ENCODE peak calls at places on chromosomes 11 and 22, in ten cellular contexts. One of them, this sample, is unnamed.
A peak's percentile ranks its signal among the peaks of the same experiment; 100 is the strongest.

GRCh38 chr11:11192541-11192940 is 160.5 kb downstream of the CSNK2A3 start:
- DNase-seq in iris pigment epithelial cell: no peak
- DNase-seq in hypothalamus: no peak
- DNase-seq in ureter: no peak
- DNase-seq in H54: no peak
- DNase-seq in iPS DF 19.7: no peak
- DNase-seq in AG04450: no peak
- DNase-seq in aorta: no peak
- DNase-seq in WTC11: no peak
- DNase-seq in mesendoderm: no peak
- DNase-seq in this sample: no peak

GRCh38 chr11:8813658-8814057 is 97.3 kb upstream of the AKIP1 start:
- DNase-seq in iris pigment epithelial cell: peak; percentile 91
- DNase-seq in hypothalamus: peak; percentile 44
- DNase-seq in ureter: peak; percentile 84
- DNase-seq in H54: peak; percentile 87
- DNase-seq in iPS DF 19.7: peak; percentile 71
- DNase-seq in AG04450: peak; percentile 74
- DNase-seq in aorta: peak; percentile 91
- DNase-seq in WTC11: peak; percentile 89
- DNase-seq in mesendoderm: peak; percentile 97
- DNase-seq in this sample: no peak

GRCh38 chr11:57410287-57410686 is 16.6 kb downstream of the SLC43A3 start:
- DNase-seq in iris pigment epithelial cell: peak; percentile 95
- DNase-seq in hypothalamus: no peak
- DNase-seq in ureter: no peak
- DNase-seq in H54: no peak
- DNase-seq in iPS DF 19.7: no peak
- DNase-seq in AG04450: peak; percentile 81
- DNase-seq in aorta: no peak
- DNase-seq in WTC11: no peak
- DNase-seq in mesendoderm: no peak
- DNase-seq in this sample: no peak

GRCh38 chr11:63944987-63945386 is 6.2 kb downstream of the NAA40 start:
- DNase-seq in iris pigment epithelial cell: no peak
- DNase-seq in hypothalamus: no peak
- DNase-seq in ureter: no peak
- DNase-seq in H54: no peak
- DNase-seq in iPS DF 19.7: no peak
- DNase-seq in AG04450: no peak
- DNase-seq in aorta: no peak
- DNase-seq in WTC11: no peak
- DNase-seq in mesendoderm: no peak
- DNase-seq in this sample: no peak

GRCh38 chr22:23750744-23751440 is at the start of gene ZNF70:
- DNase-seq in iris pigment epithelial cell: peak; percentile 82
- DNase-seq in hypothalamus: peak; percentile 86
- DNase-seq in ureter: peak; percentile 87
- DNase-seq in H54: peak; percentile 81
- DNase-seq in iPS DF 19.7: no peak
- DNase-seq in AG04450: peak; percentile 30
- DNase-seq in aorta: peak; percentile 94
- DNase-seq in WTC11: peak; percentile 91
- DNase-seq in mesendoderm: peak; percentile 94
- DNase-seq in this sample: peak; percentile 87

GRCh38 chr11:119051440-119052162 is 5.4 kb downstream of the HYOU1 start:
- DNase-seq in iris pigment epithelial cell: no peak
- DNase-seq in hypothalamus: no peak
- DNase-seq in ureter: no peak
- DNase-seq in H54: no peak
- DNase-seq in iPS DF 19.7: no peak
- DNase-seq in AG04450: no peak
- DNase-seq in aorta: no peak
- DNase-seq in WTC11: no peak
- DNase-seq in mesendoderm: no peak
- DNase-seq in this sample: no peak

GRCh38 chr11:75159081-75159953 is 8.4 kb downstream of the SLCO2B1 start:
- DNase-seq in iris pigment epithelial cell: no peak
- DNase-seq in hypothalamus: no peak
- DNase-seq in ureter: no peak
- DNase-seq in H54: no peak
- DNase-seq in iPS DF 19.7: no peak
- DNase-seq in AG04450: no peak
- DNase-seq in aorta: no peak
- DNase-seq in WTC11: peak; percentile 46
- DNase-seq in mesendoderm: no peak
- DNase-seq in this sample: peak; percentile 77

GRCh38 chr11:63639195-63639832 is 25.1 kb upstream of the PLAAT3 start:
- DNase-seq in iris pigment epithelial cell: peak; percentile 25
- DNase-seq in hypothalamus: no peak
- DNase-seq in ureter: no peak
- DNase-seq in H54: no peak
- DNase-seq in iPS DF 19.7: no peak
- DNase-seq in AG04450: no peak
- DNase-seq in aorta: no peak
- DNase-seq in WTC11: no peak
- DNase-seq in mesendoderm: no peak
- DNase-seq in this sample: no peak

GRCh38 chr11:100098560-100098959 is 588.5 kb upstream of the ARHGAP42 start:
- DNase-seq in iris pigment epithelial cell: no peak
- DNase-seq in hypothalamus: no peak
- DNase-seq in ureter: no peak
- DNase-seq in H54: no peak
- DNase-seq in iPS DF 19.7: no peak
- DNase-seq in AG04450: no peak
- DNase-seq in aorta: no peak
- DNase-seq in WTC11: no peak
- DNase-seq in mesendoderm: no peak
- DNase-seq in this sample: no peak

GRCh38 chr22:30858976-30859713 is 109.4 kb downstream of the MORC2 start:
- DNase-seq in iris pigment epithelial cell: no peak
- DNase-seq in hypothalamus: no peak
- DNase-seq in ureter: no peak
- DNase-seq in H54: no peak
- DNase-seq in iPS DF 19.7: no peak
- DNase-seq in AG04450: no peak
- DNase-seq in aorta: peak; percentile 52
- DNase-seq in WTC11: no peak
- DNase-seq in mesendoderm: no peak
- DNase-seq in this sample: no peak

GRCh38 chr22:20488946-20489345 is 6.6 kb downstream of the KLHL22 start:
- DNase-seq in iris pigment epithelial cell: no peak
- DNase-seq in hypothalamus: no peak
- DNase-seq in ureter: no peak
- DNase-seq in H54: no peak
- DNase-seq in iPS DF 19.7: no peak
- DNase-seq in AG04450: no peak
- DNase-seq in aorta: no peak
- DNase-seq in WTC11: peak; percentile 23
- DNase-seq in mesendoderm: no peak
- DNase-seq in this sample: no peak

GRCh38 chr11:22808559-22809197 is 20.9 kb downstream of the SVIP start:
- DNase-seq in iris pigment epithelial cell: no peak
- DNase-seq in hypothalamus: no peak
- DNase-seq in ureter: no peak
- DNase-seq in H54: no peak
- DNase-seq in iPS DF 19.7: no peak
- DNase-seq in AG04450: no peak
- DNase-seq in aorta: no peak
- DNase-seq in WTC11: no peak
- DNase-seq in mesendoderm: no peak
- DNase-seq in this sample: no peak

GRCh38 chr11:45896392-45897068 is 10.5 kb downstream of the FREY1 start:
- DNase-seq in iris pigment epithelial cell: peak; percentile 12
- DNase-seq in hypothalamus: peak; percentile 46
- DNase-seq in ureter: no peak
- DNase-seq in H54: no peak
- DNase-seq in iPS DF 19.7: no peak
- DNase-seq in AG04450: no peak
- DNase-seq in aorta: no peak
- DNase-seq in WTC11: peak; percentile 82
- DNase-seq in mesendoderm: peak; percentile 55
- DNase-seq in this sample: no peak

GRCh38 chr11:29263971-29264682 is 752.7 kb downstream of the KCNA4 start:
- DNase-seq in iris pigment epithelial cell: peak; percentile 73
- DNase-seq in hypothalamus: no peak
- DNase-seq in ureter: no peak
- DNase-seq in H54: no peak
- DNase-seq in iPS DF 19.7: no peak
- DNase-seq in AG04450: no peak
- DNase-seq in aorta: no peak
- DNase-seq in WTC11: no peak
- DNase-seq in mesendoderm: no peak
- DNase-seq in this sample: no peak

GRCh38 chr11:67158241-67158640 is 39.2 kb downstream of the KDM2A start:
- DNase-seq in iris pigment epithelial cell: peak; percentile 20
- DNase-seq in hypothalamus: no peak
- DNase-seq in ureter: no peak
- DNase-seq in H54: no peak
- DNase-seq in iPS DF 19.7: no peak
- DNase-seq in AG04450: peak; percentile 11
- DNase-seq in aorta: no peak
- DNase-seq in WTC11: no peak
- DNase-seq in mesendoderm: no peak
- DNase-seq in this sample: no peak

GRCh38 chr11:113176561-113176960 is 137.8 kb upstream of the TTC12 start:
- DNase-seq in iris pigment epithelial cell: peak; percentile 72
- DNase-seq in hypothalamus: no peak
- DNase-seq in ureter: no peak
- DNase-seq in H54: no peak
- DNase-seq in iPS DF 19.7: no peak
- DNase-seq in AG04450: no peak
- DNase-seq in aorta: no peak
- DNase-seq in WTC11: no peak
- DNase-seq in mesendoderm: no peak
- DNase-seq in this sample: no peak

GRCh38 chr11:4683020-4683419 is 14.6 kb downstream of the OR51E2 start:
- DNase-seq in iris pigment epithelial cell: peak; percentile 36
- DNase-seq in hypothalamus: no peak
- DNase-seq in ureter: no peak
- DNase-seq in H54: no peak
- DNase-seq in iPS DF 19.7: no peak
- DNase-seq in AG04450: peak; percentile 48
- DNase-seq in aorta: no peak
- DNase-seq in WTC11: no peak
- DNase-seq in mesendoderm: no peak
- DNase-seq in this sample: no peak

GRCh38 chr11:76560219-76560618 is 110.3 kb downstream of the LRRC32 start:
- DNase-seq in iris pigment epithelial cell: no peak
- DNase-seq in hypothalamus: no peak
- DNase-seq in ureter: no peak
- DNase-seq in H54: no peak
- DNase-seq in iPS DF 19.7: no peak
- DNase-seq in AG04450: no peak
- DNase-seq in aorta: no peak
- DNase-seq in WTC11: no peak
- DNase-seq in mesendoderm: no peak
- DNase-seq in this sample: no peak

GRCh38 chr11:32864555-32864954 is 28.1 kb upstream of the QSER1 start:
- DNase-seq in iris pigment epithelial cell: no peak
- DNase-seq in hypothalamus: no peak
- DNase-seq in ureter: no peak
- DNase-seq in H54: no peak
- DNase-seq in iPS DF 19.7: no peak
- DNase-seq in AG04450: no peak
- DNase-seq in aorta: no peak
- DNase-seq in WTC11: no peak
- DNase-seq in mesendoderm: no peak
- DNase-seq in this sample: no peak

GRCh38 chr11:65833297-65834030 is at the start of gene SNX32:
- DNase-seq in iris pigment epithelial cell: peak; percentile 90
- DNase-seq in hypothalamus: peak; percentile 93
- DNase-seq in ureter: peak; percentile 96
- DNase-seq in H54: no peak
- DNase-seq in iPS DF 19.7: peak; percentile 76
- DNase-seq in AG04450: peak; percentile 78
- DNase-seq in aorta: peak; percentile 98
- DNase-seq in WTC11: peak; percentile 97
- DNase-seq in mesendoderm: peak; percentile 95
- DNase-seq in this sample: peak; percentile 98

GRCh38 chr11:64743591-64744543 is at the start of gene RASGRP2:
- DNase-seq in iris pigment epithelial cell: peak; percentile 40
- DNase-seq in hypothalamus: peak; percentile 67
- DNase-seq in ureter: peak; percentile 78
- DNase-seq in H54: peak; percentile 80
- DNase-seq in iPS DF 19.7: no peak
- DNase-seq in AG04450: no peak
- DNase-seq in aorta: peak; percentile 96
- DNase-seq in WTC11: peak; percentile 85
- DNase-seq in mesendoderm: peak; percentile 42
- DNase-seq in this sample: no peak

GRCh38 chr22:44567846-44568493 is 69.9 kb upstream of the RTL6 start:
- DNase-seq in iris pigment epithelial cell: peak; percentile 45
- DNase-seq in hypothalamus: no peak
- DNase-seq in ureter: peak; percentile 57
- DNase-seq in H54: no peak
- DNase-seq in iPS DF 19.7: peak; percentile 5
- DNase-seq in AG04450: no peak
- DNase-seq in aorta: peak; percentile 72
- DNase-seq in WTC11: peak; percentile 66
- DNase-seq in mesendoderm: peak; percentile 59
- DNase-seq in this sample: no peak

GRCh38 chr22:38554281-38554680 is 15.7 kb downstream of the DMC1 start:
- DNase-seq in iris pigment epithelial cell: peak; percentile 37
- DNase-seq in hypothalamus: no peak
- DNase-seq in ureter: no peak
- DNase-seq in H54: no peak
- DNase-seq in iPS DF 19.7: no peak
- DNase-seq in AG04450: peak; percentile 23
- DNase-seq in aorta: no peak
- DNase-seq in WTC11: no peak
- DNase-seq in mesendoderm: no peak
- DNase-seq in this sample: no peak

GRCh38 chr11:109000531-109000930 is 335.7 kb downstream of the DDX10 start:
- DNase-seq in iris pigment epithelial cell: no peak
- DNase-seq in hypothalamus: no peak
- DNase-seq in ureter: no peak
- DNase-seq in H54: no peak
- DNase-seq in iPS DF 19.7: no peak
- DNase-seq in AG04450: no peak
- DNase-seq in aorta: no peak
- DNase-seq in WTC11: no peak
- DNase-seq in mesendoderm: no peak
- DNase-seq in this sample: no peak

GRCh38 chr11:40104941-40105550 is 1354.4 kb downstream of the LRRC4C start:
- DNase-seq in iris pigment epithelial cell: no peak
- DNase-seq in hypothalamus: no peak
- DNase-seq in ureter: no peak
- DNase-seq in H54: no peak
- DNase-seq in iPS DF 19.7: no peak
- DNase-seq in AG04450: no peak
- DNase-seq in aorta: no peak
- DNase-seq in WTC11: no peak
- DNase-seq in mesendoderm: peak; percentile 8
- DNase-seq in this sample: no peak

GRCh38 chr11:14861680-14862079 is 30.4 kb downstream of the CYP2R1 start:
- DNase-seq in iris pigment epithelial cell: no peak
- DNase-seq in hypothalamus: no peak
- DNase-seq in ureter: no peak
- DNase-seq in H54: no peak
- DNase-seq in iPS DF 19.7: no peak
- DNase-seq in AG04450: no peak
- DNase-seq in aorta: no peak
- DNase-seq in WTC11: no peak
- DNase-seq in mesendoderm: no peak
- DNase-seq in this sample: no peak

GRCh38 chr11:108586600-108586999 is 7.0 kb downstream of the EXPH5 start:
- DNase-seq in iris pigment epithelial cell: no peak
- DNase-seq in hypothalamus: no peak
- DNase-seq in ureter: no peak
- DNase-seq in H54: no peak
- DNase-seq in iPS DF 19.7: no peak
- DNase-seq in AG04450: no peak
- DNase-seq in aorta: no peak
- DNase-seq in WTC11: no peak
- DNase-seq in mesendoderm: no peak
- DNase-seq in this sample: no peak

GRCh38 chr11:69651834-69652620 is 11.1 kb downstream of the CCND1 start:
- DNase-seq in iris pigment epithelial cell: no peak
- DNase-seq in hypothalamus: no peak
- DNase-seq in ureter: no peak
- DNase-seq in H54: no peak
- DNase-seq in iPS DF 19.7: no peak
- DNase-seq in AG04450: no peak
- DNase-seq in aorta: peak; percentile 57
- DNase-seq in WTC11: no peak
- DNase-seq in mesendoderm: no peak
- DNase-seq in this sample: peak; percentile 41